ENCODE peak calls at places on chromosome 16, in five cellular contexts. X is activated CD4-positive, alpha-beta T cell treated with anti-CD3 and anti-CD28 coated beads for 4 hours; L is H7; Y is ovary; C is stimulated activated CD8-positive, alpha-beta memory T cell treated with anti-CD3 and anti-CD28 coated beads, Interleukin-4, amount 100 ng/mL, for 24 hours. O is an unnamed sample.

GRCh38 chr16:73068546-73069401 is 20.8 kb upstream of the ZFHX3 start:
- DNase-seq in X (no peak), C (no peak), Y (no peak), L (no peak), O (no peak)

GRCh38 chr16:27747946-27748345 is 198.0 kb downstream of the KATNIP start:
- DNase-seq in X (no peak), Y (no peak), L (peak), C (no peak), O (no peak)

GRCh38 chr16:73187163-73187562 is 139.2 kb upstream of the ZFHX3 start:
- DNase-seq in L (no peak), X (no peak), Y (no peak), C (no peak), O (no peak)

GRCh38 chr16:31214705-31215286 is 877 bp downstream of the TRIM72 start:
- DNase-seq in C (no peak), X (no peak), Y (no peak), L (peak), O (no peak)

GRCh38 chr16:87407511-87408112 is 15.5 kb downstream of the MAP1LC3B start:
- DNase-seq in C (no peak), Y (peak), L (no peak), X (no peak), O (no peak)

GRCh38 chr16:6122401-6122800 is 1024.8 kb upstream of the EEF2KMT start:
- DNase-seq in X (no peak), Y (no peak), L (no peak), C (no peak), O (no peak)

GRCh38 chr16:2329532-2329931 is 11.0 kb downstream of the ABCA3 start:
- DNase-seq in X (no peak), C (no peak), Y (no peak), L (no peak), O (no peak)

GRCh38 chr16:85847681-85848601 is 48.4 kb downstream of the COX4I1 start:
- DNase-seq in L (no peak), Y (no peak), C (no peak), X (no peak), O (no peak)

GRCh38 chr16:30539000-30539964 is 4.6 kb upstream of the ZNF747 start:
- DNase-seq in X (no peak), C (no peak), L (no peak), Y (no peak), O (no peak)

GRCh38 chr16:58461056-58461455 is 38.9 kb upstream of the NDRG4 start:
- DNase-seq in C (no peak), Y (no peak), X (no peak), L (no peak), O (no peak)

GRCh38 chr16:9957433-9957832 is 224.8 kb downstream of the GRIN2A start:
- DNase-seq in X (no peak), C (no peak), L (no peak), Y (no peak), O (no peak)

GRCh38 chr16:71540-72341 is 690 bp downstream of the RHBDF1 start:
- DNase-seq in Y (peak), L (peak), X (no peak), C (no peak), O (no peak)

GRCh38 chr16:70434489-70435260 is 4.2 kb downstream of the ST3GAL2 start:
- DNase-seq in Y (no peak), X (no peak), L (no peak), C (no peak), O (no peak)

GRCh38 chr16:27217256-27217655 is 13.9 kb downstream of the KDM8 start:
- DNase-seq in C (no peak), L (peak), Y (no peak), X (no peak), O (no peak)

GRCh38 chr16:8588703-8589292 is 1.5 kb downstream of the TMEM114 start:
- DNase-seq in C (no peak), X (no peak), L (peak), Y (no peak), O (no peak)

GRCh38 chr16:88347656-88348376 is 34.9 kb upstream of the ZNF469 start:
- DNase-seq in C (no peak), L (peak), Y (no peak), X (no peak), O (no peak)

GRCh38 chr16:48158296-48158695 is 2.5 kb upstream of the ABCC12 start:
- DNase-seq in L (no peak), X (peak), Y (no peak), C (peak), O (peak)

GRCh38 chr16:86479419-86479818 is 30.9 kb upstream of the FOXF1 start:
- DNase-seq in Y (no peak), C (no peak), X (no peak), L (no peak), O (no peak)

GRCh38 chr16:54929090-54930033 is 1.3 kb upstream of the IRX5 start:
- DNase-seq in Y (peak), X (peak), C (peak), L (peak), O (peak)

GRCh38 chr16:86563489-86564345 is 2.9 kb upstream of the FOXC2 start:
- DNase-seq in C (peak), L (peak), Y (peak), X (peak), O (peak)

GRCh38 chr16:87436225-87437172 is 44.4 kb downstream of the MAP1LC3B start:
- DNase-seq in C (no peak), L (peak), Y (peak), X (no peak), O (no peak)

O was measured in stimulated activated naive CD4-positive, alpha-beta T cell treated with Interleukin-2 at 50 U/mL for 16 hours.